ENCODE peak calls at places on chromosomes 1 and 21, in eight cellular contexts. W is dorsolateral prefrontal cortex; G is endothelial cell; D is PC-9; H is nephron progenitor cell; J is CD8-positive, alpha-beta T cell; U is GM23338; T is colonic mucosa. F is an unnamed sample.

GRCh38 chr1:199752688-199753027 is 274.9 kb upstream of the NR5A2 start:
- DNase-seq in W (no peak), G (no peak), D (no peak), H (no peak), J (no peak), U (no peak), T (no peak), F (no peak)

GRCh38 chr1:160189649-160190625 is at the start of gene CASQ1:
- DNase-seq in W (no peak), G (no peak), D (no peak), H (no peak), J (no peak), U (no peak), T (no peak), F (no peak)

GRCh38 chr1:180586671-180587155 is 27.9 kb downstream of the OVAAL start:
- DNase-seq in W (no peak), G (no peak), D (peak; percentile 47), H (no peak), J (no peak), U (no peak), T (peak; percentile 66), F (no peak)

GRCh38 chr1:12196641-12197482 is 30.1 kb downstream of the TNFRSF1B start:
- DNase-seq in W (no peak), G (no peak), D (no peak), H (no peak), J (no peak), U (peak; percentile 82), T (no peak), F (no peak)

GRCh38 chr1:46755121-46755520 is 36.2 kb upstream of the EFCAB14 start:
- DNase-seq in W (no peak), G (no peak), D (no peak), H (no peak), J (no peak), U (no peak), T (no peak), F (no peak)

GRCh38 chr1:40651138-40651857 is 14.2 kb downstream of the RIMS3 start:
- DNase-seq in W (no peak), G (no peak), D (no peak), H (no peak), J (no peak), U (peak; percentile 53), T (peak; percentile 78), F (no peak)

GRCh38 chr1:41537788-41538351 is 53.4 kb upstream of the EDN2 start:
- DNase-seq in W (no peak), G (no peak), D (no peak), H (no peak), J (no peak), U (no peak), T (peak; percentile 49), F (no peak)

GRCh38 chr1:45954401-45954847 is 151.0 kb downstream of the MAST2 start:
- DNase-seq in W (no peak), G (no peak), D (peak; percentile 28), H (no peak), J (no peak), U (no peak), T (peak; percentile 37), F (no peak)

GRCh38 chr1:161182214-161182613 is 4.9 kb upstream of the B4GALT3 start:
- DNase-seq in W (no peak), G (no peak), D (no peak), H (no peak), J (peak; percentile 41), U (no peak), T (no peak), F (no peak)

GRCh38 chr1:201355471-201355870 is 22.0 kb downstream of the TNNT2 start:
- DNase-seq in W (no peak), G (no peak), D (no peak), H (no peak), J (no peak), U (no peak), T (no peak), F (no peak)

GRCh38 chr21:42970946-42971653 is 3.3 kb upstream of the PKNOX1 start:
- DNase-seq in W (no peak), G (no peak), D (no peak), H (no peak), J (no peak), U (peak; percentile 45), T (no peak), F (no peak)

GRCh38 chr1:113452921-113453770 is 62.8 kb downstream of the MAGI3 start:
- DNase-seq in W (no peak), G (no peak), D (no peak), H (no peak), J (no peak), U (peak; percentile 63), T (peak; percentile 26), F (no peak)

GRCh38 chr1:247111636-247112478 is 7.7 kb upstream of the ZNF669 start:
- DNase-seq in W (peak; percentile 30), G (peak; percentile 36), D (peak; percentile 59), H (peak; percentile 76), J (no peak), U (peak; percentile 67), T (peak; percentile 63), F (peak; percentile 50)

GRCh38 chr1:37667023-37667769 is 25.1 kb upstream of the CDCA8 start:
- DNase-seq in W (no peak), G (no peak), D (no peak), H (no peak), J (no peak), U (peak; percentile 43), T (no peak), F (no peak)

GRCh38 chr1:183276386-183276785 is 90.3 kb downstream of the LAMC2 start:
- DNase-seq in W (no peak), G (no peak), D (no peak), H (peak; percentile 67), J (no peak), U (no peak), T (no peak), F (no peak)

GRCh38 chr1:77015748-77016341 is 148.6 kb downstream of the ST6GALNAC5 start:
- DNase-seq in W (no peak), G (no peak), D (no peak), H (peak; percentile 8), J (no peak), U (peak; percentile 17), T (no peak), F (no peak)

GRCh38 chr21:16116798-16117197 is 387.0 kb downstream of the USP25 start:
- DNase-seq in W (no peak), G (no peak), D (no peak), H (no peak), J (no peak), U (no peak), T (no peak), F (no peak)

GRCh38 chr1:22709891-22710687 is 550 bp upstream of the EPHB2 start:
- DNase-seq in W (peak; percentile 53), G (peak; percentile 61), D (peak; percentile 64), H (peak; percentile 83), J (no peak), U (peak; percentile 78), T (peak; percentile 79), F (peak; percentile 67)

GRCh38 chr1:32361674-32362473 is 411 bp downstream of the FAM229A start:
- DNase-seq in W (peak; percentile 68), G (peak; percentile 58), D (peak; percentile 35), H (peak; percentile 67), J (no peak), U (peak; percentile 72), T (peak; percentile 58), F (peak; percentile 53)
- TF ChIP-seq CTCF in W (peak; percentile 78), G (no peak), D (no peak), H (peak; percentile 25), J (peak; percentile 21), U (peak; percentile 28), T (peak; percentile 26), F (peak; percentile 52)

GRCh38 chr1:163535401-163535800 is 213.6 kb downstream of the NUF2 start:
- DNase-seq in W (no peak), G (no peak), D (no peak), H (no peak), J (no peak), U (no peak), T (no peak), F (no peak)

GRCh38 chr1:163537809-163538208 is 216.1 kb downstream of the NUF2 start:
- DNase-seq in W (no peak), G (no peak), D (no peak), H (no peak), J (no peak), U (no peak), T (no peak), F (no peak)

GRCh38 chr1:163538682-163539081 is 216.9 kb downstream of the NUF2 start:
- DNase-seq in W (no peak), G (no peak), D (no peak), H (no peak), J (no peak), U (no peak), T (no peak), F (no peak)

GRCh38 chr1:163531345-163531744 is 209.6 kb downstream of the NUF2 start:
- DNase-seq in W (no peak), G (no peak), D (no peak), H (no peak), J (no peak), U (no peak), T (no peak), F (no peak)

DNA sequence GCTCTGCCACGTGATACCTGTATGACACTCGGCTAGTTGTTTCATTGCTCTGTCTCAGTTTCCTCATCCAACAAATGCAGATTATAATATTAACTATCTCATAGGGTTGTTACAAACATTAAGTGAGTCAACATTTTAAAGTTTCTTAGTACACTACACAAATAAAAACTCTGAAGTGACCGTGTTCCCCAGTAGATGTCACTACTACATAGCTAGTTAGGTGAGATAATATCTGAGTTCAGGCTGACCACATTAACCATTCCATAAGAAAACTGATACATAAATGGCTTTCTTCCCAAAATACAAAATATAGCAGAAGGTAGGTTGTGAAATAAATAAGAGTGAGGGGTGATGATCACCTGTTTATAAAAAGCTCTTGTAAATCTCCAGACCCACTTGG is 214.1 kb downstream of the NUF2 start:
- DNase-seq in W (no peak), G (no peak), D (no peak), H (no peak), J (no peak), U (peak; percentile 59), T (no peak), F (no peak)
- TF ChIP-seq CTCF in W (peak; percentile 51), G (peak; percentile 27), D (peak; percentile 61), H (peak; percentile 36), J (no peak), U (peak; percentile 81), T (no peak), F (peak; percentile 69)

DNA sequence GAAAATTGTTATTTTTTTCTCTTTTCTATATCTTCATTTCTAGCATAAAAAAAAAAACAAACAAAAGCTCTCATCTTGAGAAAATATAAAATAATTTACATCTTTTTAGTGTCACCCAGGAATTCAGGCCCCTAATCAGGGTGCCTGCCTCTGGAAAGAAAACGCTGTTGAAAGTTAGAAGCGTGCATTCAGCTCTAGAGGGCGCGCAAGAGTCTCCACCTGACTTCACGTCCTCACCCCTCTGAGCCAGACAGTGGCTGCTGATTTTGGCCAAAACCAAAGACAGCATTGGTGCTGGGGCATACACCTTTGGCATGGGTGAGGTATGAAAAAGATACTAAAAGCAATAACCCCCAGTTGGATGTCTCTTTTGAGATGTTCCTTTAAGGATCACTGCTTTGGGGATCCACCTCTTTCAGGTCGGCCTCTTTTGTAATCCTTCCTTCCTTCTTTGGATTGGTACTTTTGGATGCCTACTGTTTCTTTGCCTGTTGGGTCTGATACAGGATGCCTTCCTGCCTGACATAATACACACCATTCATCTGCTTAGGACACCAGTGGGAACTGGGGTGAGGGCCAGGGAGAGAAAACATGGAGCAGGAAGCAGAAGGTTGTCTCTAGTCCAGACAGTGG is 77.6 kb upstream of the CHRM3 start:
- DNase-seq in W (no peak), G (peak; percentile 55), D (peak; percentile 28), H (peak; percentile 60), J (peak; percentile 3), U (peak; percentile 84), T (peak; percentile 66), F (peak; percentile 50)
- TF ChIP-seq CTCF in W (peak; percentile 39), G (peak; percentile 60), D (peak; percentile 67), H (peak; percentile 75), J (peak; percentile 41), U (peak; percentile 86), T (peak; percentile 67), F (peak; percentile 74)

GRCh38 chr1:175409938-175410337 is 217.4 kb upstream of the KIAA0040 start:
- DNase-seq in W (no peak), G (no peak), D (no peak), H (no peak), J (no peak), U (no peak), T (no peak), F (no peak)
- TF ChIP-seq CTCF in W (no peak), G (no peak), D (no peak), H (no peak), J (no peak), U (no peak), T (no peak), F (no peak)